ENCODE peak calls at places on chromosomes 11 and 22, in six cellular contexts. B is HCT116, A is cardiac fibroblast, Q is brain microvascular endothelial cell, T is dorsolateral prefrontal cortex, I is sigmoid colon. S is an unnamed sample.

GRCh38 chr22:29096736-29097669 is 24.2 kb downstream of the KREMEN1 start:
- DNase-seq in B (no peak), A (no peak), Q (no peak), T (no peak), I (no peak), S (no peak)

GRCh38 chr11:96246718-96247540 is 96.1 kb downstream of the MAML2 start:
- DNase-seq in B (peak; percentile 63), A (no peak), Q (peak; percentile 65), T (no peak), I (no peak), S (peak; percentile 63)

GRCh38 chr22:19896665-19897355 is 42.1 kb upstream of the GNB1L start:
- DNase-seq in B (no peak), A (no peak), Q (no peak), T (peak; percentile 76), I (no peak), S (no peak)

GRCh38 chr22:48695251-48695650 is 1132.4 kb downstream of the BRD1 start:
- DNase-seq in B (no peak), A (no peak), Q (no peak), T (no peak), I (no peak), S (no peak)

GRCh38 chr11:3841426-3842304 is 906 bp upstream of the RHOG start:
- DNase-seq in B (peak; percentile 68), A (peak; percentile 90), Q (peak; percentile 84), T (peak; percentile 91), I (peak; percentile 92), S (peak; percentile 59)

GRCh38 chr11:44741976-44742375 is 15.2 kb downstream of the TSPAN18 start:
- DNase-seq in B (no peak), A (no peak), Q (no peak), T (no peak), I (peak; percentile 4), S (no peak)

GRCh38 chr11:27139742-27140141 is 99.1 kb downstream of the BBOX1 start:
- DNase-seq in B (no peak), A (peak; percentile 15), Q (no peak), T (no peak), I (no peak), S (no peak)

GRCh38 chr11:100525635-100526034 is 161.5 kb upstream of the ARHGAP42 start:
- DNase-seq in B (peak; percentile 3), A (no peak), Q (no peak), T (no peak), I (no peak), S (no peak)

GRCh38 chr22:21029486-21030025 is 2.8 kb downstream of the SLC7A4 start:
- DNase-seq in B (no peak), A (no peak), Q (no peak), T (no peak), I (no peak), S (no peak)

GRCh38 chr11:103420593-103420992 is 311.4 kb downstream of the DYNC2H1 start:
- DNase-seq in B (no peak), A (peak; percentile 7), Q (peak; percentile 86), T (no peak), I (no peak), S (no peak)

GRCh38 chr11:132941024-132941646 is 591.2 kb downstream of the OPCML start:
- DNase-seq in B (no peak), A (peak; percentile 47), Q (peak; percentile 39), T (no peak), I (no peak), S (peak; percentile 19)

GRCh38 chr11:9853929-9854557 is 190.2 kb downstream of the SWAP70 start:
- DNase-seq in B (no peak), A (peak; percentile 65), Q (no peak), T (no peak), I (no peak), S (no peak)

GRCh38 chr22:46879083-46879482 is 116.6 kb downstream of the TBC1D22A start:
- DNase-seq in B (no peak), A (peak; percentile 27), Q (no peak), T (no peak), I (no peak), S (no peak)

GRCh38 chr11:12746593-12747097 is 72.4 kb downstream of the TEAD1 start:
- DNase-seq in B (peak; percentile 78), A (peak; percentile 88), Q (peak; percentile 89), T (no peak), I (peak; percentile 77), S (peak; percentile 83)

GRCh38 chr11:44627911-44628729 is 62.7 kb downstream of the CD82 start:
- DNase-seq in B (no peak), A (peak; percentile 67), Q (no peak), T (peak; percentile 89), I (peak; percentile 95), S (peak; percentile 20)

GRCh38 chr11:61679893-61680621 is at the start of gene DAGLA:
- DNase-seq in B (no peak), A (peak; percentile 65), Q (no peak), T (peak; percentile 81), I (peak; percentile 85), S (no peak)
- TF ChIP-seq CTCF in B (peak; percentile 94), A (peak; percentile 73), Q (peak; percentile 74), T (peak; percentile 88), I (peak; percentile 54), S (peak; percentile 81)

GRCh38 chr11:57499983-57500461 is 15.5 kb downstream of the SLC43A1 start:
- DNase-seq in B (no peak), A (no peak), Q (no peak), T (no peak), I (no peak), S (no peak)

GRCh38 chr11:57500526-57500925 is 15.0 kb downstream of the SLC43A1 start:
- DNase-seq in B (no peak), A (no peak), Q (no peak), T (no peak), I (no peak), S (no peak)

GRCh38 chr11:57500926-57501325 is 14.6 kb downstream of the SLC43A1 start:
- DNase-seq in B (no peak), A (no peak), Q (no peak), T (no peak), I (no peak), S (no peak)

GRCh38 chr11:57498540-57498939 is 17.0 kb downstream of the SLC43A1 start:
- DNase-seq in B (no peak), A (no peak), Q (no peak), T (no peak), I (no peak), S (no peak)

GRCh38 chr11:57499413-57499982 is 16.0 kb downstream of the SLC43A1 start:
- DNase-seq in B (peak; percentile 61), A (peak; percentile 98), Q (peak; percentile 84), T (peak; percentile 95), I (peak; percentile 99), S (peak; percentile 82)
- H3K4me3 ChIP-seq in B (peak overlapping the region; percentile 30), A (peak overlapping the region; percentile 13), Q (peak overlapping the region; percentile 47), T (peak overlapping the region; percentile 37), I (peak overlapping the region; percentile 29), S (peak overlapping the region; percentile 32)

DNA sequence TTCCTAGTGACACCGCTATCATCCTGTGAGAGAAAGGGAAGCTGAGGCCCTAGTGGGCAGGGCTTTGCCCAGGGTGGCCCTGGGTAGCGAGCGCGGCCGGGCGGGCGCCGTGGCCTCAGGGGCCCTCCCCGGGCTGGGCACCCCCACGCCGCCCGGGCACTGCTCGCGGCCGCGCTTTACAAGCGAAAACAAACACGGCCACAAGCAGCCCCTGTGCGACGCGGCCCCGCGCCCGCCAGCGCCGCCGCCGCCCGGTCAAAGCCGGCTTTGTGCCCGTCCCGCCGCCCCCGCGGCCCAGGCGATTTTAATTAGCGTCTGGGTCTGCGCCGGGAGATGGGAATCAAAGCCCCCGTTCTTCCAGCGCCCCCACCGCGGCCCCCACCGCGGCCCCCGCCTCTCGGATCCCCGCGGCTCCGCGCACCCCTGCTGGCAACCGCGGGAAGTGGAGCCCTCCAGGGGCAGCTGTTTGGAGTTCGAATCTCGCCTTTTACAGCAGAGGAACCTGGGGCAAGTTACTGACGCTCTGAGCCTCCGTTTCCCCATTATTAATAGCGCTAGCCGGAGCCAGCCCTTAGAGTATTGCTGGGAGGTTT is 47.9 kb downstream of the CHRDL2 start:
- DNase-seq in B (no peak), A (peak; percentile 21), Q (no peak), T (peak; percentile 82), I (peak; percentile 66), S (no peak)
- TF ChIP-seq CTCF in B (peak; percentile 3), A (peak; percentile 51), Q (peak; percentile 67), T (peak; percentile 75), I (peak; percentile 38), S (peak; percentile 55)

GRCh38 chr22:41542224-41542623 is 2.0 kb downstream of the POLR3H start:
- DNase-seq in B (no peak), A (no peak), Q (no peak), T (no peak), I (no peak), S (no peak)

GRCh38 chr22:41543854-41544670 is at the start of gene POLR3H:
- DNase-seq in B (peak; percentile 90), A (peak; percentile 98), Q (peak; percentile 98), T (peak; percentile 100), I (peak; percentile 99), S (peak; percentile 92)

GRCh38 chr22:41548830-41549211 is 4.6 kb upstream of the POLR3H start:
- DNase-seq in B (no peak), A (no peak), Q (no peak), T (no peak), I (no peak), S (no peak)

GRCh38 chr22:41541484-41541883 is 2.8 kb downstream of the POLR3H start:
- DNase-seq in B (no peak), A (no peak), Q (no peak), T (no peak), I (no peak), S (no peak)

GRCh38 chr22:41544671-41545476 is 604 bp upstream of the POLR3H start:
- DNase-seq in B (no peak), A (no peak), Q (no peak), T (no peak), I (no peak), S (no peak)
- H3K4me3 ChIP-seq in B (peak overlapping the region; percentile 92), A (peak overlapping the region; percentile 13), Q (peak overlapping the region; percentile 34), T (peak overlapping the region; percentile 86), I (peak overlapping the region; percentile 75), S (peak overlapping the region; percentile 75)

GRCh38 chr11:70082829-70083228 is 4.7 kb downstream of the ANO1 start:
- DNase-seq in B (no peak), A (no peak), Q (no peak), T (no peak), I (no peak), S (no peak)
- TF ChIP-seq CTCF in B (peak; percentile 57), A (peak; percentile 9), Q (peak; percentile 61), T (no peak), I (no peak), S (peak; percentile 24)

DNA sequence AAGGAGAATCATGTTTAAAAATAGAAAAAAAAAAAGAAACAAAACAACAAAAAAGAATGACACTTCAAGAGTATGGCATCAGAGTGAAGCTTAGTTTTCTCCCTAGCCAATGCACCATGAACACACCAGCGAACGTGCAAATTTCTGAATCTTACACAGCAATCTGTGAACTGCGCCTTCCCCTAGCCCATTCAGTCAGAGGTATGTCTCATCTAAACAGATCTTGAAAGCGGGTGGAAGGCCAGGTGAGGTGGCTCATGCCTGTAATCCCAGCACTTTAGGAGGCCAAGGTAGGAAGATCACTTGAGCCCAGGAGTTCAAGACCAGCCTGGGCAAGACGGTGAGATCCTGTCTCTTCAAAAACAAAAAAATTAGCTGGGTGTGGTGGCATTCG is 113.1 kb downstream of the MICAL3 start:
- DNase-seq in B (no peak), A (no peak), Q (no peak), T (no peak), I (peak; percentile 20), S (no peak)
- H3K4me3 ChIP-seq in B (no peak overlapping the region), A (no peak overlapping the region), Q (no peak overlapping the region), T (no peak overlapping the region), I (no peak overlapping the region), S (no peak overlapping the region)